ENCODE peak calls at places on chromosome 10, in eight cellular contexts. Q, S, G, T, L, K, D and V are unnamed samples.

GRCh38 chr10:47260505-47261111 is 39.4 kb upstream of the GDF10 start:
- DNase-seq in Q (peak; percentile 3), S (no peak), G (no peak), T (peak; percentile 43), L (no peak), K (no peak), D (no peak), V (no peak)

GRCh38 chr10:99658622-99659030 is 683 bp upstream of the ENTPD7 start:
- DNase-seq in Q (peak; percentile 68), S (peak; percentile 39), G (no peak), T (peak; percentile 45), L (peak; percentile 36), K (no peak), D (peak; percentile 24), V (peak; percentile 75)

GRCh38 chr10:75508814-75509306 is 77.4 kb downstream of the LRMDA start:
- DNase-seq in Q (no peak), S (no peak), G (no peak), T (no peak), L (no peak), K (no peak), D (peak; percentile 70), V (no peak)

GRCh38 chr10:21078410-21079329 is 181.6 kb upstream of the NEBL start:
- DNase-seq in Q (peak; percentile 67), S (peak; percentile 61), G (no peak), T (peak; percentile 64), L (peak; percentile 65), K (peak; percentile 55), D (peak; percentile 35), V (no peak)

GRCh38 chr10:129655007-129655678 is 188.1 kb downstream of the MGMT start:
- DNase-seq in Q (no peak), S (no peak), G (no peak), T (no peak), L (no peak), K (no peak), D (no peak), V (no peak)

GRCh38 chr10:28254290-28254985 is 48.4 kb downstream of the MPP7 start:
- DNase-seq in Q (no peak), S (no peak), G (no peak), T (no peak), L (peak; percentile 40), K (no peak), D (peak; percentile 61), V (peak; percentile 54)

GRCh38 chr10:32149257-32149955 is 93.2 kb upstream of the KIF5B start:
- DNase-seq in Q (peak; percentile 35), S (no peak), G (peak; percentile 36), T (peak; percentile 67), L (peak; percentile 64), K (no peak), D (peak; percentile 87), V (no peak)

GRCh38 chr10:110747609-110748464 is 103.7 kb downstream of the RBM20 start:
- DNase-seq in Q (no peak), S (no peak), G (no peak), T (no peak), L (no peak), K (no peak), D (no peak), V (no peak)

GRCh38 chr10:131662851-131663250 is 238.0 kb upstream of the PPP2R2D start:
- DNase-seq in Q (no peak), S (no peak), G (no peak), T (no peak), L (no peak), K (no peak), D (no peak), V (no peak)

GRCh38 chr10:82288461-82288881 is 413.5 kb downstream of the NRG3 start:
- DNase-seq in Q (no peak), S (no peak), G (no peak), T (no peak), L (no peak), K (no peak), D (no peak), V (no peak)

GRCh38 chr10:3708830-3709229 is 76.2 kb downstream of the KLF6 start:
- DNase-seq in Q (no peak), S (no peak), G (no peak), T (no peak), L (no peak), K (no peak), D (no peak), V (no peak)

GRCh38 chr10:10007972-10008371 is 1009.7 kb upstream of the CELF2 start:
- DNase-seq in Q (no peak), S (no peak), G (no peak), T (no peak), L (no peak), K (no peak), D (no peak), V (no peak)

GRCh38 chr10:74900297-74900696 is 73.9 kb downstream of the KAT6B start:
- DNase-seq in Q (peak; percentile 17), S (no peak), G (no peak), T (no peak), L (no peak), K (no peak), D (no peak), V (no peak)

GRCh38 chr10:69976795-69977546 is 75.7 kb upstream of the MACROH2A2 start:
- DNase-seq in Q (no peak), S (no peak), G (no peak), T (no peak), L (no peak), K (no peak), D (no peak), V (no peak)

GRCh38 chr10:104328916-104329710 is 9.2 kb downstream of the ITPRIP start:
- DNase-seq in Q (no peak), S (peak; percentile 23), G (peak; percentile 42), T (peak; percentile 73), L (peak; percentile 12), K (peak; percentile 51), D (peak; percentile 88), V (no peak)

GRCh38 chr10:31708513-31708912 is 220.1 kb downstream of the ARHGAP12 start:
- DNase-seq in Q (no peak), S (no peak), G (no peak), T (peak; percentile 63), L (no peak), K (no peak), D (no peak), V (no peak)

GRCh38 chr10:100887761-100888296 is 24.9 kb upstream of the SLF2 start:
- DNase-seq in Q (no peak), S (no peak), G (no peak), T (no peak), L (no peak), K (no peak), D (peak; percentile 46), V (no peak)

GRCh38 chr10:100886946-100887345 is 25.8 kb upstream of the SLF2 start:
- DNase-seq in Q (no peak), S (no peak), G (peak; percentile 12), T (peak; percentile 67), L (no peak), K (no peak), D (peak; percentile 77), V (no peak)

GRCh38 chr10:100888957-100889356 is 23.8 kb upstream of the SLF2 start:
- DNase-seq in Q (no peak), S (no peak), G (no peak), T (no peak), L (no peak), K (no peak), D (no peak), V (no peak)

GRCh38 chr10:100886099-100886498 is 26.7 kb upstream of the SLF2 start:
- DNase-seq in Q (no peak), S (no peak), G (no peak), T (no peak), L (no peak), K (no peak), D (peak; percentile 52), V (no peak)

GRCh38 chr10:100886544-100886943 is 26.2 kb upstream of the SLF2 start:
- DNase-seq in Q (no peak), S (no peak), G (no peak), T (no peak), L (no peak), K (no peak), D (no peak), V (no peak)
- TF ChIP-seq POLR2A in Q (no peak), S (no peak), G (no peak), T (no peak), L (no peak), K (no peak), D (no peak), V (no peak)

DNA sequence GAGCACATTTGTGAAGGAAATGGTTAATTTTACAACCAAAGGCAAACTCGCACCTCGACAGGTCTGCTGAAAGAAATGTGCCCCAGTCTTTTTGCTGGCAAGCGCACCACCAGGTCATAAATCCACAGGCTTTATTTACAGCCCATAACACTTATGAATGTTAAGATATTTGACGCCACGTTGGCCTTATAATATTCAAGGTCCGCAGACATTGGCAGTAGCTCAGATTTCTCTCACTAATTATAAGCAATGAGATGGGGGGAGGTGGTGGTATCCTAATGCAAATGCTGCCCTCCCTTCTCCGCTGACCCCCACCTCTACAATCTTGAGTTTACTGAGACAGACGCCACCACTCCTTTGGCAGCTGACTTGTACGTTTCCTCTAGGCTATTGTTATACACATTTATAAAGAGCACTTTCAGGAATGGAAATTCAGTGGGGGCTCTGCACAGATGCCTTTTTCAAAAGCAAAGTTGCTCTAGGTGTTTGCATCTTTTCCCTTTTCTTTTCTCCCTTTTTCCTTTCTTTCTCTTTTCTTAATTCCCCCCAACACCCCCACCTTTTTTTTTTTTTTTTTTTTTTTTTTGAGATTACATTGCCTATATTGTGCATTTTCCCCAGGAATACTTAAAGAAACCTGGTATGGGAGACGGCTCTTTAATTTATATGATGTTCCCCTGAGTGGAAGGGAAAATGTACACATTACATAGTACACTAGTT is 6.7 kb downstream of the TCF7L2 start:
- DNase-seq in Q (peak; percentile 35), S (no peak), G (no peak), T (no peak), L (no peak), K (no peak), D (no peak), V (no peak)
- H3K4me1 ChIP-seq in Q (peaks cover 20% of the 10 kb centered on the region), S (peaks cover 71% of the 10 kb centered on the region), G (peaks cover 46% of the 10 kb centered on the region), T (peaks cover 57% of the 10 kb centered on the region), L (peaks cover 46% of the 10 kb centered on the region), K (peaks cover 69% of the 10 kb centered on the region), D (no peaks in the 10 kb centered on the region), V (peaks cover 41% of the 10 kb centered on the region)

DNA sequence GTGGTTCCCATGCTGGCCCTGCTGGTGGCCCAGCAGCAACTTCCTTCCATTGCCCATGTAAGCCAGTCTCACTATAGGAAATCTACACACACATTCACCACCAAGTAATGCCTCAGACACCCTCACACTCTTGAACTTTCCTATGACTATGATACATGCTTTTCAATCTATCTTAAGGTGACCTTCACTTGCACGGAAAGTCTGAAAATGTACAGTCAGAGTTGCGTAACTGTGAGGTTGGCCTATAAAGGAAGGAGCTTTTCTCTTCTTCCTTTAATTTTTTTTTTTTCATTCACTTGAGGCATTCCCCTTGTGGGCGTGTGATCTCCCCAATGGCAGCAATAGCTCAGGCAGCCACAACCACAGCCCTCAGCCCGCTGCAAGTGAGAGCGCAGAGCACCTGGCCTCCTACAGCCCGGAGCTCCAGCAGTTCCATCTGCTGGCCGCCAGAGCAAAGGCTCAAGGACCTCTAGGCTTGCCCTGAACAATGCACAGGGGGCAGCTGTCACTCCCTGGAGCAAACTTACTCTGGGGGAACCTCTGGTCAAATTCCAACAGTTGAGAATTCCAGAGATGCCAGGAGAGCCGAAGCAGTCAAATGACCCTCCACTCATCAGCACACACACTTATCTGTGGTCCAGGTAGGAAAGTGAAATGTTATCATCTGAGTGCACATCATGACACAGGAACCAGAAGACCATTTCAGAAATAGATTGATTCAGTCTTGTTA is 123.1 kb upstream of the ADO start:
- DNase-seq in Q (peak; percentile 40), S (peak; percentile 36), G (no peak), T (peak; percentile 28), L (no peak), K (no peak), D (no peak), V (peak; percentile 41)
- TF ChIP-seq POLR2A in Q (no peak), S (no peak), G (no peak), T (no peak), L (no peak), K (no peak), D (no peak), V (no peak)

GRCh38 chr10:11232222-11232961 is 214.7 kb downstream of the CELF2 start:
- DNase-seq in Q (no peak), S (no peak), G (no peak), T (no peak), L (no peak), K (no peak), D (no peak), V (no peak)
- H3K4me1 ChIP-seq in Q (peaks cover 4% of the 10 kb centered on the region), S (no peaks in the 10 kb centered on the region), G (no peaks in the 10 kb centered on the region), T (peaks cover 38% of the 10 kb centered on the region), L (no peaks in the 10 kb centered on the region), K (no peaks in the 10 kb centered on the region), D (no peaks in the 10 kb centered on the region), V (peaks cover 3% of the 10 kb centered on the region)